ENCODE peak calls at places on chromosomes 16 and 17, in seven cellular contexts. E is stomach, F is GM12892, T is HCT116, L is GM12891, K is transverse colon, V is GM12878. B is an unnamed sample.

GRCh38 chr17:21105081-21105480 is 21.7 kb upstream of the DHRS7B start:
- DNase-seq in E (no peak), F (no peak), T (no peak), L (no peak), K (no peak), V (no peak), B (no peak)

GRCh38 chr17:82983510-82984248 is 95.7 kb upstream of the METRNL start:
- DNase-seq in E (no peak), F (no peak), T (no peak), L (peak; percentile 0), K (no peak), V (no peak), B (no peak)

GRCh38 chr17:20997711-20998570 is 44.9 kb downstream of the USP22 start:
- DNase-seq in E (no peak), F (no peak), T (no peak), L (no peak), K (no peak), V (no peak), B (peak; percentile 48)

GRCh38 chr16:87437327-87437726 is 45.2 kb downstream of the MAP1LC3B start:
- DNase-seq in E (no peak), F (no peak), T (no peak), L (no peak), K (no peak), V (no peak), B (no peak)

GRCh38 chr17:3773966-3774365 is 27.0 kb downstream of the ITGAE start:
- DNase-seq in E (no peak), F (no peak), T (no peak), L (no peak), K (no peak), V (no peak), B (no peak)

GRCh38 chr17:75232786-75233185 is 27.3 kb downstream of the NUP85 start:
- DNase-seq in E (no peak), F (no peak), T (no peak), L (no peak), K (no peak), V (no peak), B (no peak)

GRCh38 chr16:87706278-87707000 is 59.3 kb downstream of the KLHDC4 start:
- DNase-seq in E (no peak), F (no peak), T (no peak), L (no peak), K (no peak), V (no peak), B (no peak)

GRCh38 chr16:47196457-47196856 is 52.7 kb upstream of the NETO2 start:
- DNase-seq in E (no peak), F (no peak), T (no peak), L (no peak), K (no peak), V (no peak), B (no peak)

GRCh38 chr16:30351586-30352419 is 3.3 kb downstream of the CD2BP2 start:
- DNase-seq in E (peak; percentile 92), F (no peak), T (peak; percentile 39), L (no peak), K (peak; percentile 61), V (no peak), B (peak; percentile 80)

GRCh38 chr16:11152677-11153321 is 103.2 kb downstream of the SOCS1 start:
- DNase-seq in E (no peak), F (no peak), T (no peak), L (no peak), K (no peak), V (no peak), B (no peak)

GRCh38 chr16:5882087-5882661 is 784.6 kb upstream of the EEF2KMT start:
- DNase-seq in E (no peak), F (no peak), T (no peak), L (no peak), K (no peak), V (no peak), B (no peak)

GRCh38 chr17:74768069-74768762 is 7.9 kb downstream of the NAT9 start:
- DNase-seq in E (peak; percentile 89), F (no peak), T (no peak), L (no peak), K (no peak), V (no peak), B (peak; percentile 89)

GRCh38 chr17:11996722-11997146 is 541 bp downstream of the ZNF18 start:
- DNase-seq in E (peak; percentile 44), F (no peak), T (peak; percentile 13), L (peak; percentile 29), K (peak; percentile 55), V (peak; percentile 24), B (no peak)

GRCh38 chr17:68566145-68566738 is 34.9 kb downstream of the FAM20A start:
- DNase-seq in E (no peak), F (no peak), T (no peak), L (no peak), K (no peak), V (no peak), B (no peak)

GRCh38 chr16:17313085-17313611 is 157.6 kb downstream of the XYLT1 start:
- DNase-seq in E (no peak), F (no peak), T (no peak), L (no peak), K (peak; percentile 46), V (no peak), B (peak; percentile 96)
- TF ChIP-seq POLR2A in E (no peak), F (no peak), T (no peak), L (no peak), K (no peak), V (no peak), B (no peak)

GRCh38 chr17:28949185-28950016 is 1.9 kb downstream of the PHF12 start:
- DNase-seq in E (peak; percentile 58), F (no peak), T (no peak), L (no peak), K (peak; percentile 67), V (no peak), B (peak; percentile 51)
- TF ChIP-seq POLR2AphosphoS5 in E (no peak), F (no peak), T (peak; percentile 51), L (peak; percentile 35), K (no peak), V (peak; percentile 45), B (no peak)

DNA sequence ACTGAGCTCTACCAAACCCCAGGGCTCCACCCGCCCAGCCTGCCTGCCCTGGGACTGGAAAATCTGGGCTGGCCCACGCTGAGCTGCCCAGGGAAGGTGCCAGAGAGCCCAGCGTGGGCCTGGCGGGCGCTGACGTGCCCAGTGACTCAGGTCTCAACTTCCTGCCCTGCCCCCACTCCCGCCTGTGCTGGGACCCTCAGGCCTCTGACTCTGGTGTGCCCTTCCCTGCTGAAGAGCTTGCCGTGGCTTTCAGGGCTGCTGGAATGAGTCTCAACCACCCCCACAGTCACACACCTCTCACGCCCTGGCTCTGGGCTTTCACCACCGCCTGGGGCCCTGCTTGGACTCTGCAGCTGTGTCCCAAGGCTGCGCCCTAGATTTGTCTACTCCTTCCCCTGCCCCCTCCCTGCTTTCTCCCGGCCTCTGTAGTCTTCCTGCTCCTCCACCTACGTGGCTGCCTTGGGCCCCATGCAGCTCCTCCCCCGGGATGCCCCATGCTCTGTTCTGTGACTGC is 10.4 kb downstream of the LLGL1 start:
- DNase-seq in E (no peak), F (no peak), T (no peak), L (no peak), K (no peak), V (no peak), B (peak; percentile 61)
- TF ChIP-seq POLR2A in E (no peak), F (no peak), T (no peak), L (no peak), K (no peak), V (no peak), B (no peak)

GRCh38 chr16:27445502-27446175 is 43.7 kb downstream of the IL21R start:
- DNase-seq in E (no peak), F (no peak), T (no peak), L (no peak), K (no peak), V (no peak), B (no peak)
- TF ChIP-seq POLR2AphosphoS5 in E (no peak), F (no peak), T (no peak), L (no peak), K (no peak), V (no peak), B (no peak)

DNA sequence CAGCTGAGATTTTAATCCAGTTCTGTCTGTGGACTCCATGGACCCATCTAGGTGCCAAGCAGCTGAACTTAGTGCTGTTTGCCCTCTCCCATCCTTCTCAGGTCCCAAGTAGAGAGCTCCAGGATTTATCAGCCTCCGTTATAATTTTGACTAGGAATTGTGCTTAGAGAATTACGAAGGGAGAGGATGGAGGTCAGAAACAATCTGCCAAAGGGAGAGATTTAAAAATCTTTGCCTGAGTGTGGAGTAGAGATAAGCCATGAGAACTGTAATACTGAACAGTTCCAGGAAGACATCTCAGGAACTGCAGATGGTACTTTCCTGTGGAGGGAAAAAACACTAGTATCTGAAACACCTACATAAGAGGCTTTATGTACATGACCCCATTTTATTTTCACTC is 27.0 kb downstream of the CEP95 start:
- DNase-seq in E (no peak), F (no peak), T (no peak), L (no peak), K (no peak), V (no peak), B (no peak)
- TF ChIP-seq POLR2A in E (no peak), F (no peak), T (no peak), L (no peak), K (no peak), V (no peak), B (no peak)

GRCh38 chr17:43528988-43529814 is 16.9 kb downstream of the ETV4 start:
- DNase-seq in E (no peak), F (no peak), T (no peak), L (no peak), K (no peak), V (no peak), B (no peak)

GRCh38 chr17:43529977-43530302 is 16.2 kb downstream of the ETV4 start:
- DNase-seq in E (no peak), F (no peak), T (no peak), L (no peak), K (no peak), V (no peak), B (no peak)

GRCh38 chr17:43531082-43531378 is 15.1 kb downstream of the ETV4 start:
- DNase-seq in E (no peak), F (no peak), T (no peak), L (no peak), K (no peak), V (no peak), B (no peak)

GRCh38 chr17:43531955-43532354 is 14.2 kb downstream of the ETV4 start:
- DNase-seq in E (no peak), F (no peak), T (no peak), L (no peak), K (no peak), V (no peak), B (no peak)

DNA sequence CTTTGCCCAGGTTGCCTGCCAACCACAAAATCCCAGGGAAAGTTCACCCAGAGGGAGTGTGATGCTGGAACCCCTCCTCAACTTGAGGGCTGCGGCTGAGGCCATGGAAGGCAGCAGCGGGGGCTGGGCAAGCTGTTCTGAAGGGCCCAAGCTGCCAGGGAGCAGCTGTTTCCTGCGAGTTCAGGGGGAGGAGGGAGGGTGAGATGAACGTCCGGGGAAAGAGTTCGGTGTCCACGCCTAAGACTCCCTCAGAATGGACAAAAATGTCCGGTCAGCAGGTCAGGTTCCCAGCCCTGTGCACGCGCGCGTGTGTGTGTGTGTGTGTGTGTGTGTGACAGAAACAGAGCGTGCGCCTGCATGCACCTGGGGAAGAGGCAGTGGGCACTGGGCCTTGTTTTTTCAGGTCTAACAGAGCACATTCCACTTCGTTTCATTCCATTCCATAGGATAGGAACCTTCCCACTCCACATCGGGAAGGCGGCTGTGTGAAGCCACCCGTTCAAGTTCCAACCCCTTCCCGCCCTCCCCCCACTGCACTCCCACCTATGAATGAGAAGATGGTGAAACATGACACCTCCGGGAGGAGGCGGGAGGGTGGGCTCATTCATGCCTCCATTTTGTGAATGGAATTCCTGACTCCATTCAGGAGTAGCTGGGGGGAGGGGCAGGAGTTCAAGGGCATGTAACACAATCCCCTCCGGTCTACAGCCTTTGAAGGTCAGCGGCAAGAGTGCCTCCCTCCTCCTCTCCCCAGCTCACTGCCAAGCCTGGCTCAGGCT is 15.6 kb downstream of the ETV4 start:
- DNase-seq in E (peak; percentile 41), F (no peak), T (peak; percentile 37), L (no peak), K (no peak), V (no peak), B (peak; percentile 79)
- TF ChIP-seq POLR2AphosphoS5 in E (no peak), F (no peak), T (no peak), L (no peak), K (no peak), V (no peak), B (peak; percentile 25)

B was measured in breast epithelium.